ENCODE peak calls at places on chromosomes 7 and 10, in seven cellular contexts. B is myocyte; Y is choroid plexus epithelial cell; N is activated CD4-positive, CD25-positive, alpha-beta regulatory T cell; O is DMS153; M is HFF-Myc; F is foreskin keratinocyte. Q is an unnamed sample.
A peak's percentile ranks its signal among the peaks of the same experiment; 100 is the strongest.

GRCh38 chr10:45592926-45593325 is 79.6 kb downstream of the ZFAND4 start:
- DNase-seq in B (no peak), Y (no peak), N (no peak), O (no peak), M (no peak), F (no peak), Q (no peak)

GRCh38 chr7:159117366-159118219 is 27.1 kb downstream of the VIPR2 start:
- DNase-seq in B (no peak), Y (no peak), N (no peak), O (no peak), M (no peak), F (no peak), Q (no peak)

GRCh38 chr7:2701832-2702593 is 14.0 kb downstream of the AMZ1 start:
- DNase-seq in B (peak; percentile 43), Y (peak; percentile 26), N (no peak), O (no peak), M (no peak), F (no peak), Q (no peak)

GRCh38 chr10:132685121-132685891 is 100.6 kb downstream of the NKX6-2 start:
- DNase-seq in B (peak; percentile 1), Y (peak; percentile 56), N (no peak), O (peak; percentile 48), M (no peak), F (peak; percentile 39), Q (no peak)

GRCh38 chr7:65938336-65938895 is 43.6 kb downstream of the GUSB start:
- DNase-seq in B (peak; percentile 95), Y (peak; percentile 55), N (no peak), O (no peak), M (no peak), F (peak; percentile 22), Q (no peak)

GRCh38 chr10:7301039-7301768 is 109.6 kb downstream of the SFMBT2 start:
- DNase-seq in B (no peak), Y (no peak), N (no peak), O (no peak), M (no peak), F (no peak), Q (no peak)

GRCh38 chr7:118080947-118081346 is 103.0 kb upstream of the LSM8 start:
- DNase-seq in B (peak; percentile 62), Y (peak; percentile 90), N (peak; percentile 3), O (no peak), M (peak; percentile 35), F (peak; percentile 97), Q (no peak)

GRCh38 chr10:53697038-53697437 is 924.5 kb upstream of the MBL2 start:
- DNase-seq in B (no peak), Y (peak; percentile 1), N (no peak), O (no peak), M (no peak), F (peak; percentile 84), Q (no peak)

GRCh38 chr7:128937647-128938523 is at the start of gene IRF5:
- DNase-seq in B (peak; percentile 53), Y (no peak), N (no peak), O (no peak), M (no peak), F (no peak), Q (no peak)

GRCh38 chr7:882336-883028 is 6.1 kb downstream of the GET4 start:
- DNase-seq in B (peak; percentile 80), Y (no peak), N (no peak), O (no peak), M (no peak), F (no peak), Q (no peak)

GRCh38 chr7:98826811-98827231 is 43.0 kb downstream of the TMEM130 start:
- DNase-seq in B (peak; percentile 83), Y (no peak), N (no peak), O (peak; percentile 22), M (no peak), F (no peak), Q (peak; percentile 59)

Q was measured in NCI-H82.